ENCODE peak calls at places on chromosome 6, in six cellular contexts. M is lower leg skin; X is astrocyte; W is uterus; E is CD8-positive, alpha-beta T cell; A is endodermal cell. J is an unnamed sample.
A peak's percentile ranks its signal among the peaks of the same experiment; 100 is the strongest.

GRCh38 chr6:97947841-97948240 is 664.8 kb upstream of the MMS22L start:
- DNase-seq in M (peak; percentile 20), X (peak; percentile 95), W (no peak), E (no peak), A (no peak), J (peak; percentile 19)

GRCh38 chr6:40308533-40309306 is 278.4 kb downstream of the LRFN2 start:
- DNase-seq in M (peak; percentile 43), X (peak; percentile 0), W (peak; percentile 37), E (peak; percentile 6), A (peak; percentile 97), J (peak; percentile 84)

GRCh38 chr6:136440187-136440582 is 110.0 kb downstream of the MAP7 start:
- DNase-seq in M (no peak), X (no peak), W (no peak), E (no peak), A (no peak), J (no peak)

GRCh38 chr6:87095056-87095527 is at the start of gene CGA:
- DNase-seq in M (no peak), X (peak; percentile 22), W (no peak), E (no peak), A (no peak), J (no peak)

GRCh38 chr6:112286010-112286409 is 31.6 kb upstream of the LAMA4 start:
- DNase-seq in M (no peak), X (no peak), W (no peak), E (peak; percentile 6), A (no peak), J (no peak)

GRCh38 chr6:169751242-169752073 is at the start of the genes DYNLT2 and ERMARD:
- DNase-seq in M (peak; percentile 91), X (peak; percentile 88), W (peak; percentile 94), E (peak; percentile 82), A (peak; percentile 99), J (peak; percentile 95)

GRCh38 chr6:24740861-24741260 is 21.9 kb upstream of the C6orf62 start:
- DNase-seq in M (no peak), X (peak; percentile 31), W (no peak), E (no peak), A (no peak), J (no peak)

GRCh38 chr6:116369540-116370327 is 1.0 kb upstream of the DSE start:
- DNase-seq in M (no peak), X (no peak), W (no peak), E (no peak), A (no peak), J (no peak)

GRCh38 chr6:32854376-32855178 is 585 bp downstream of the PSMB9 start:
- DNase-seq in M (no peak), X (no peak), W (peak; percentile 47), E (no peak), A (no peak), J (no peak)

GRCh38 chr6:141451508-141452353 is 681.0 kb upstream of the GJE1 start:
- DNase-seq in M (no peak), X (peak; percentile 81), W (no peak), E (no peak), A (no peak), J (no peak)

GRCh38 chr6:48564036-48564820 is 453.2 kb upstream of the PTCHD4 start:
- DNase-seq in M (no peak), X (no peak), W (no peak), E (no peak), A (peak; percentile 66), J (no peak)

GRCh38 chr6:117483004-117483644 is 650 bp downstream of the DCBLD1 start:
- DNase-seq in M (peak; percentile 23), X (no peak), W (peak; percentile 41), E (no peak), A (peak; percentile 85), J (peak; percentile 69)

GRCh38 chr6:12288211-12288618 is 1.9 kb upstream of the EDN1 start:
- DNase-seq in M (peak; percentile 25), X (no peak), W (no peak), E (no peak), A (peak; percentile 45), J (no peak)

GRCh38 chr6:99879431-99879830 is 114.6 kb downstream of the MCHR2 start:
- DNase-seq in M (no peak), X (no peak), W (no peak), E (no peak), A (no peak), J (no peak)

GRCh38 chr6:130869681-130870080 is 42.5 kb downstream of the SMLR1 start:
- DNase-seq in M (no peak), X (no peak), W (no peak), E (no peak), A (no peak), J (no peak)

GRCh38 chr6:78830810-78831209 is 36.5 kb upstream of the IRAK1BP1 start:
- DNase-seq in M (no peak), X (no peak), W (no peak), E (no peak), A (no peak), J (no peak)

GRCh38 chr6:35893246-35893645 is 27.7 kb downstream of the SRPK1 start:
- DNase-seq in M (no peak), X (peak; percentile 51), W (no peak), E (no peak), A (no peak), J (no peak)

GRCh38 chr6:43284986-43285385 is 13.1 kb upstream of the SLC22A7 start:
- DNase-seq in M (no peak), X (no peak), W (no peak), E (no peak), A (peak; percentile 71), J (no peak)
- H3K4me3 ChIP-seq in M (no peak overlapping the region), X (no peak overlapping the region), W (no peak overlapping the region), E (no peak overlapping the region), A (no peak overlapping the region), J (no peak overlapping the region)

GRCh38 chr6:73704260-73704659 is 8.3 kb downstream of the CD109 start:
- DNase-seq in M (peak; percentile 64), X (peak; percentile 98), W (no peak), E (no peak), A (no peak), J (no peak)
- H3K4me3 ChIP-seq in M (no peak overlapping the region), X (no peak overlapping the region), W (no peak overlapping the region), E (no peak overlapping the region), A (no peak overlapping the region), J (no peak overlapping the region)

GRCh38 chr6:89819336-89820130 is at the start of gene MDN1:
- DNase-seq in M (peak; percentile 88), X (peak; percentile 91), W (peak; percentile 88), E (peak; percentile 70), A (peak; percentile 95), J (peak; percentile 94)
- H3K4me3 ChIP-seq in M (peak within 1 kb of the TSS; percentile 77), X (peak within 1 kb of the TSS; percentile 92), W (peak within 1 kb of the TSS; percentile 73), E (peak within 1 kb of the TSS; percentile 90), A (peak within 1 kb of the TSS; percentile 99), J (peak within 1 kb of the TSS; percentile 75)

DNA sequence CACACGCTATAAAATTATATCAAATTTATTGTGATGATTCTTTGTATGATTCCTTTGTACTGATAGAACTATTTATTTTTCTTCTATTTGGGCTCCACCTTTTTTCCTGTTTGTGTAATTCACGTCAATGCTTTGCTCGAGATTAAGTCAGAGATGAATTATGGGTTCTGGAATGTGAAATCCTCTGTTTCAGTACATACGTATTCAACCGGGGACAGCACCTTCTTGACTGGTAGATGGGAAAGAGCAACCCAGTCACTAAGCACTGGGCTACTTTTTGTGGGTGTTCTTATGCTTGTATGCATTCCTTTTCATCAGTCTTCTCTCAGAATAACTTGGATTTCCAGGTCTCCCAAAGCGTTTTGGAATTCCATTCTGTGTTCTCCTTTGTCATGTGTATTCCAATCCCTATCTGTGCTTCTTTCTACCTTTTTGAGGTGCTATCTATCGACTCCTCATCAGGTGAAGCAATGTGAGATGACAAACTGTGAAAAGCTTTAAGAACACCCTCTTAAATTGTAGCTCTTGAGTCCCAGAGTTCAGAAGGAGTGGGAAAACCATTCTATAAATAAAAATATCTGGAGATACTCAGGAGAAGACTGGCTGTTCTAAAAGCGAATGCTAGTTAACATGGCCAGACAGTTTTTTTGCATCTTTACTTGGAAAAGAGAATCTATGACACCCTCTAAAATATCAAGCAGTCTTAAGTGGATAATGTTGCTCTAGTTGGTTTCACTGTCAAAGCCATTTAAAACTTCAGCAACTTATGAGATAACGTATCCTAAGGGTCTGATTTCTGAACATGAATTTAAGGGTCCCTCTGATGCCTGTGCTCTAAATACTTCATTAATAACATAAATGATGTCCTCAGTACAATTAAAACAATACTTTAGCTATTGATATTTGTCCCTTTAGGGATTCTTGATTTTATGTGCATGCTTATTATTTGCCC is 197.7 kb upstream of the PREP start:
- DNase-seq in M (no peak), X (peak; percentile 89), W (no peak), E (no peak), A (no peak), J (no peak)
- H3K4me3 ChIP-seq in M (no peak overlapping the region), X (no peak overlapping the region), W (no peak overlapping the region), E (no peak overlapping the region), A (no peak overlapping the region), J (no peak overlapping the region)

GRCh38 chr6:142819603-142820335 is 125.2 kb downstream of the HIVEP2 start:
- DNase-seq in M (no peak), X (peak; percentile 66), W (no peak), E (no peak), A (no peak), J (no peak)
- H3K4me3 ChIP-seq in M (no peak overlapping the region), X (peak overlapping the region; percentile 25), W (peak overlapping the region; percentile 33), E (peak overlapping the region; percentile 31), A (no peak overlapping the region), J (peak overlapping the region; percentile 48)

DNA sequence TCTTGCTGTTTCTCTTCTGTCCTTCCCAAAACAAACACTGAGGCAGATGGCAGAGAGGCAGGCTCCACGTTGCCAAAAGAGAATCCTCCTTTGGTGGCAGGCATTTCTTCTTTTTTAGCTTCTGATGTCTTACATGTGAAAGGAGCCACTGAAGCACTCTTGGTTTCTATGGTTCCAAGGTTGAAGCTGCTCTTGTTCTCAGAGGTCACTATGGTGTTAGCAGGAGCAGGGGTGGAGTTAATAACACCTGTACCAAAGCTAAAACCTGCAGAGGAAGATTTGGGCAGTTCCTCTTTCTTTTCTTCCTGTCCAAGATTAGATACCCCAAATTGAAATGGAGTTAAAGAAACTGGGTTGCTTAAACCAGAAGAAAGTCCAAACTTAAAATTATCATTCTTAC is 28.8 kb downstream of the FAM8A1 start:
- DNase-seq in M (no peak), X (no peak), W (no peak), E (no peak), A (no peak), J (no peak)
- H3K4me3 ChIP-seq in M (no peak overlapping the region), X (no peak overlapping the region), W (no peak overlapping the region), E (no peak overlapping the region), A (no peak overlapping the region), J (no peak overlapping the region)

DNA sequence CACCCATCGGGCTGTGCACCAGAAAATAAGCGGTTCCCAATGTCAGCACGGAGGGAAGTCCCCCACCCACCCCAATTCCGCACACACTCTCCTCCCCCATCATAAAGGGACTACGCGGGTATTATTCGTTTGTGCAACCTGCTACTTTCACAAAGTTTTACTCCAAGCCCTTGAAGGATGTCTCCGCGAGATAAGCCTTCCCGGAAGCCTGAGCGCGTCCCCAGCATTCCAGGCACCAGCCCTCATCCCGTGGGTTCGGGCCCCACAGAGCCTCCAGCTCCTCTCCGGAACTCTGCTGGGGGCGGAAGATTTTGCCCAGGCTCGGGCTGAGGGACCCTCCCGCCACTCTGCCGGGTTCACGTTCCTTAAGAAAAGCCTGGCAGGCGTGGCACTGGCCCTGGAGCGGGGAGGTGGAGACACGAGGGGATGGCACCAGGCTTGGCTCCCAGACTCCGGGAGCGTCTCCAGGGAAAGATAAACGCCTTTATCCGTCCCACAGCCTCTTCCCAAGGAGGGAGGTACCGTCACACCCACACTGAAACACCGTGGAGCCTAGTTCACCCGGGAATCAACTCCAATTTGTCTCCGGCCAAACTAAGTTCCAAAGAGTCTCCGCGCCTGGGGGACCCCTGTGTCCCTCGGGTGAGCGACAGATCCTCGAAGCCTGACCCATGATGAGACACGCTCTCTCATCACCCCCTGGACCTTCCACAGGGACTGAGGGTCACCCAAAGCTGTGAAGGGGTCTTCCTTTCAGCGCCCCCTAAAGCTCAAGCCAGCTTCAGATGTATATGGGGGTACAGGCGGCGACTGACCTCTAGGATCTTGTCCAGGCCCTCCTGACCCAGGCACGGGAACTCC is 934 bp downstream of the KCNK5 start:
- DNase-seq in M (no peak), X (no peak), W (no peak), E (no peak), A (peak; percentile 59), J (no peak)
- H3K4me3 ChIP-seq in M (peak overlapping the region; percentile 40), X (no peak overlapping the region), W (peak overlapping the region; percentile 43), E (peak overlapping the region; percentile 63), A (peak overlapping the region; percentile 85), J (peak overlapping the region; percentile 46)